ENCODE peak calls at places on chromosomes 11 and 22, in six cellular contexts. P is A549, T is K562, H is NB4, D is HepG2, S is GM12878. O is an unnamed sample.

GRCh38 chr22:39055658-39056057 is 15.0 kb downstream of the APOBEC3F start:
- DNase-seq in H (no peak), D (peak; percentile 23), S (no peak), T (no peak), P (no peak), O (no peak)

GRCh38 chr11:61613711-61614254 is 32.9 kb upstream of the SYT7 start:
- DNase-seq in D (no peak), H (no peak), S (no peak), P (no peak), T (no peak), O (no peak)

GRCh38 chr11:23263466-23263865 is 403.2 kb upstream of the CCDC179 start:
- DNase-seq in S (no peak), T (no peak), H (no peak), P (no peak), D (no peak), O (no peak)

GRCh38 chr11:129791515-129791914 is 24.1 kb upstream of the TMEM45B start:
- DNase-seq in D (peak; percentile 67), S (no peak), P (no peak), T (no peak), H (no peak), O (no peak)

GRCh38 chr11:18013790-18014507 is 1.1 kb upstream of the SERGEF start:
- DNase-seq in T (no peak), D (no peak), P (no peak), S (no peak), H (peak; percentile 20), O (peak; percentile 12)

GRCh38 chr11:62054484-62055121 is 69.2 kb upstream of the INCENP start:
- DNase-seq in D (peak; percentile 78), T (no peak), P (peak; percentile 53), S (no peak), H (peak; percentile 69), O (peak; percentile 38)

GRCh38 chr11:70739811-70740474 is 341.6 kb downstream of the CTTN start:
- DNase-seq in P (no peak), T (no peak), H (peak; percentile 47), D (no peak), S (no peak), O (no peak)

GRCh38 chr11:66335531-66336233 is 552 bp downstream of the RIN1 start:
- DNase-seq in H (peak; percentile 87), P (no peak), S (no peak), T (no peak), D (no peak), O (peak; percentile 53)

GRCh38 chr11:130509942-130510341 is 61.5 kb downstream of the ADAMTS15 start:
- DNase-seq in T (no peak), D (no peak), P (no peak), S (no peak), H (no peak), O (no peak)

GRCh38 chr22:37253164-37253660 is 9.1 kb upstream of the RAC2 start:
- DNase-seq in D (no peak), T (no peak), S (no peak), P (no peak), H (no peak), O (peak; percentile 58)

GRCh38 chr11:69936750-69937149 is 117.5 kb upstream of the FGF3 start:
- DNase-seq in S (no peak), H (no peak), T (no peak), P (no peak), D (no peak), O (no peak)

GRCh38 chr11:12120031-12121008 is 9.9 kb downstream of the MICAL2 start:
- DNase-seq in H (no peak), P (no peak), T (no peak), S (no peak), D (peak; percentile 25), O (no peak)

GRCh38 chr11:28343304-28344233 is 235.4 kb downstream of the METTL15 start:
- DNase-seq in S (no peak), T (peak; percentile 33), P (peak; percentile 24), H (peak; percentile 74), D (peak; percentile 15), O (peak; percentile 90)

GRCh38 chr11:92384316-92384715 is 159.7 kb downstream of the FAT3 start:
- DNase-seq in S (no peak), T (no peak), P (no peak), D (no peak), H (no peak), O (no peak)

GRCh38 chr11:104795511-104796213 is 102.6 kb downstream of the CASP12 start:
- DNase-seq in T (no peak), D (no peak), S (no peak), H (no peak), P (no peak), O (no peak)

GRCh38 chr11:104803770-104804169 is 94.5 kb downstream of the CASP12 start:
- DNase-seq in H (peak; percentile 12), P (no peak), S (no peak), T (no peak), D (no peak), O (no peak)

GRCh38 chr11:104798794-104799193 is 99.5 kb downstream of the CASP12 start:
- DNase-seq in P (no peak), T (no peak), H (no peak), D (no peak), S (no peak), O (no peak)

DNA sequence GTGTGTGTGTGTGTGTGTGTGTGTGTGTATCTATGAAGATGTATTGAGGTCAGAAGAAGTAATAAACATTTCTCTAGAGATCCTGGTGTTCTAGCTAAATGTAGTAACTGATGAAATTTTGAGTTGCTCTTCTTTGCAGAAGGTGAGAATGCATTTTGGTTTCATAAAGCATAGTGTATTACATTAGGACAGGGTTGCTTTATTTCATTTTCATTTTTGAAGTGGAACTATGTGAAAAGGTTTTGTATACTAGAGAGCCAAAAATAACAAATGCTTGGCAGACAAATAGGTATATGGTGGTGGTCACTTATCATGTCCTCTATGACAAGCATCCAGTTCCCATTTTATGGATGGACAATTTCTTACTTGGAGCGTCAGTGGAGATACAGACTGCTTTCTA is 99.0 kb downstream of the CASP12 start:
- DNase-seq in H (no peak), D (no peak), P (no peak), T (no peak), S (peak; percentile 27), O (no peak)
- TF ChIP-seq MYC in H (no peak), D (no peak), P (no peak), T (no peak), S (no peak), O (no peak)

GRCh38 chr11:38356255-38356654 is 1758.2 kb upstream of the RAG2 start:
- DNase-seq in P (no peak), D (no peak), H (no peak), T (no peak), S (no peak), O (no peak)
- TF ChIP-seq MYC in P (no peak), D (no peak), H (no peak), T (no peak), S (no peak), O (no peak)

GRCh38 chr11:2390091-2390870 is 10.3 kb upstream of the TSSC4 start:
- DNase-seq in P (no peak), D (no peak), T (no peak), S (no peak), H (no peak), O (no peak)
- TF ChIP-seq MYC in P (no peak), D (no peak), T (no peak), S (no peak), H (no peak), O (no peak)

GRCh38 chr22:28052818-28053217 is 133.8 kb upstream of the PITPNB start:
- DNase-seq in S (no peak), H (no peak), D (no peak), P (no peak), T (no peak), O (no peak)
- TF ChIP-seq MYC in S (no peak), H (no peak), D (no peak), P (no peak), T (no peak), O (no peak)

DNA sequence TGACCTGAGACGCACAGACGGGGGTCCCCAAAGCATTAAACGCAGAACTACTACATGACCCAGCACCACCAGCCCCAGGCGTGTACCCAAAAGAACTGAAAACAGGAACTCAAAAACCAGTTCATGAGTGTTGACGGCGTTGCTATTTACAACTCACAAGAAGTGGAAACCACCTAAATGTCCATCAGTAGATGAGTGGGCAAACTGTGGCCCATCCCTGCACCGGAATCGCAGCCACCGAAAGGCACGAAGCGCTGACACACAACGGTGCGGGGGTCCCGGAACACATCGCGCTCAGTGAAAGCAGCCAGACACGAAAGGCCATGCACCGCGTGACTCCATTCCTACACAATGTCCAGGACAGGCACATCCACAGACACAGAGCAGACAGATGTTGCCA is 79.2 kb downstream of the TRMU start:
- DNase-seq in S (no peak), H (no peak), P (no peak), D (no peak), T (no peak), O (no peak)
- TF ChIP-seq MYC in S (no peak), H (no peak), P (no peak), D (no peak), T (no peak), O (no peak)

O was measured in endothelial cell of umbilical vein.